ENCODE peak calls at places on chromosome 16, in nine cellular contexts. H, I, L, A, W, S, M, E and F are unnamed samples.

GRCh38 chr16:72380283-72380682 is 208.3 kb upstream of the PMFBP1 start:
- DNase-seq in H (no peak), I (no peak), L (no peak), A (no peak), W (no peak), S (no peak), M (no peak), E (no peak), F (no peak)

GRCh38 chr16:88815227-88815626 is 3.5 kb upstream of the APRT start:
- DNase-seq in H (no peak), I (no peak), L (no peak), A (no peak), W (no peak), S (no peak), M (no peak), E (no peak), F (no peak)

GRCh38 chr16:66325977-66326376 is 40.5 kb upstream of the CDH5 start:
- DNase-seq in H (no peak), I (no peak), L (no peak), A (no peak), W (no peak), S (no peak), M (no peak), E (no peak), F (no peak)

GRCh38 chr16:85015481-85016177 is 4.3 kb upstream of the ZDHHC7 start:
- DNase-seq in H (no peak), I (no peak), L (no peak), A (no peak), W (no peak), S (no peak), M (no peak), E (no peak), F (peak)

GRCh38 chr16:89037261-89038152 is 56.1 kb upstream of the ACSF3 start:
- DNase-seq in H (peak), I (no peak), L (peak), A (peak), W (peak), S (no peak), M (no peak), E (peak), F (peak)

GRCh38 chr16:27222499-27223225 is 19.3 kb downstream of the KDM8 start:
- DNase-seq in H (no peak), I (peak), L (no peak), A (peak), W (peak), S (no peak), M (no peak), E (no peak), F (peak)

GRCh38 chr16:35686595-35686994 is 2227.2 kb downstream of the TP53TG3F start:
- DNase-seq in H (no peak), I (no peak), L (no peak), A (no peak), W (no peak), S (no peak), M (no peak), E (no peak), F (no peak)

GRCh38 chr16:27430512-27430911 is 28.5 kb downstream of the IL21R start:
- DNase-seq in H (no peak), I (no peak), L (peak), A (no peak), W (no peak), S (no peak), M (no peak), E (no peak), F (no peak)

GRCh38 chr16:89115216-89115949 is 21.7 kb downstream of the ACSF3 start:
- DNase-seq in H (peak), I (no peak), L (peak), A (peak), W (peak), S (no peak), M (peak), E (peak), F (no peak)

GRCh38 chr16:50244140-50244503 is 22.2 kb upstream of the ADCY7 start:
- DNase-seq in H (peak), I (no peak), L (no peak), A (peak), W (no peak), S (no peak), M (no peak), E (no peak), F (peak)

GRCh38 chr16:19400709-19401108 is 17.0 kb upstream of the TMC5 start:
- DNase-seq in H (no peak), I (no peak), L (no peak), A (no peak), W (no peak), S (no peak), M (no peak), E (no peak), F (no peak)

GRCh38 chr16:86826931-86827330 is 248.6 kb downstream of the FOXL1 start:
- DNase-seq in H (no peak), I (no peak), L (no peak), A (peak), W (no peak), S (no peak), M (no peak), E (no peak), F (peak)

GRCh38 chr16:88014201-88014781 is 63.1 kb downstream of the BANP start:
- DNase-seq in H (peak), I (no peak), L (no peak), A (peak), W (no peak), S (peak), M (no peak), E (no peak), F (no peak)

GRCh38 chr16:76634847-76635697 is 357.9 kb downstream of the CNTNAP4 start:
- DNase-seq in H (no peak), I (no peak), L (no peak), A (no peak), W (no peak), S (no peak), M (no peak), E (peak), F (no peak)

GRCh38 chr16:89323120-89323960 is 105.8 kb downstream of the ZNF778 start:
- DNase-seq in H (no peak), I (no peak), L (peak), A (no peak), W (no peak), S (no peak), M (no peak), E (no peak), F (no peak)

GRCh38 chr16:31699601-31700000 is 171.9 kb downstream of the AHSP start:
- DNase-seq in H (no peak), I (no peak), L (no peak), A (no peak), W (no peak), S (no peak), M (no peak), E (no peak), F (no peak)

GRCh38 chr16:85910073-85910853 is 11.3 kb downstream of the IRF8 start:
- DNase-seq in H (no peak), I (no peak), L (no peak), A (no peak), W (no peak), S (no peak), M (no peak), E (no peak), F (no peak)

GRCh38 chr16:77584205-77584859 is 138.0 kb upstream of the NUDT7 start:
- DNase-seq in H (peak), I (no peak), L (peak), A (peak), W (peak), S (peak), M (peak), E (peak), F (peak)

GRCh38 chr16:76573281-76573680 is 296.1 kb downstream of the CNTNAP4 start:
- DNase-seq in H (no peak), I (no peak), L (no peak), A (no peak), W (no peak), S (no peak), M (no peak), E (no peak), F (no peak)

GRCh38 chr16:4537376-4538066 is 1.1 kb downstream of the CDIP1 start:
- DNase-seq in H (no peak), I (no peak), L (peak), A (no peak), W (no peak), S (no peak), M (no peak), E (peak), F (no peak)

GRCh38 chr16:56294599-56294998 is 103.3 kb downstream of the GNAO1 start:
- DNase-seq in H (peak), I (peak), L (no peak), A (peak), W (no peak), S (peak), M (no peak), E (no peak), F (peak)

GRCh38 chr16:88649195-88649923 is 1.5 kb downstream of the CYBA start:
- DNase-seq in H (no peak), I (no peak), L (peak), A (no peak), W (no peak), S (no peak), M (no peak), E (no peak), F (no peak)

GRCh38 chr16:84874553-84874952 is 54.8 kb downstream of the CRISPLD2 start:
- DNase-seq in H (no peak), I (no peak), L (no peak), A (no peak), W (no peak), S (no peak), M (no peak), E (no peak), F (peak)

GRCh38 chr16:46916980-46917379 is 32.8 kb downstream of the GPT2 start:
- DNase-seq in H (no peak), I (no peak), L (no peak), A (no peak), W (no peak), S (no peak), M (no peak), E (no peak), F (no peak)

DNA sequence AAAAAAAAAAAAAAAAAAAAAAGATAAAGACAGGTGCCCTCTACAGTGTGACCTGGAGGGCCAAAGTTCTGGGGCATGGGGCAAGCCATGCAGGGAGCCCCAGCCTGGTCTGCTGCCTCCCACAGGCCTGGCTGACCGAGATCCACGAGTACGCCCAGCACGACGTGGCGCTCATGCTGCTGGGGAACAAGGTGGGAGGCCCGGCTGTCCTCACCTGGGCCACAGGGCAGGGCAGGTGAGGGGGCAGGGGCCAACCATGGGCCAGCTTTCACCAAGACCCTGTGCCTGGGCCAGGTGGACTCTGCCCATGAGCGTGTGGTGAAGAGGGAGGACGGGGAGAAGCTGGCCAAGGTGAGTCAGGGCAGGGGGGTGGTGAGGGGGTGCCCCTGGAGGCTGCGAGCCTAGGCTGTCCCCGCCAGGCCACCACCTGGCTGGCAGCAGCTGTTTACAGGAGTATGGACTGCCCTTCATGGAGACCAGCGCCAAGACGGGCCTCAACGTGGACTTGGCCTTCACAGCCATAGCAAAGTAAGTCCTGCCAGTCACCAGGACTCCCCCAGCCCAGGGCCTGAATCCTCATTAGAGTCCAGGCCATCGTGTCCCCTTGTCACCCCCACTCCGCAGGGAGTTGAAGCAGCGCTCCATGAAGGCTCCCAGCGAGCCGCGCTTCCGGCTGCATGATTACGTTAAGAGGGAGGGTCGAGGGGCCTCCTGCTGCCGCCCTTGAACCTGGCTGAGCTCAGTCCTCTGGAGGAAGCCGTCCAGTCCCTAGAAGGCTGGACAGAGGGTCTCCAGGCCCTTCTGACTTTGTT is 2.7 kb upstream of the TRAF7 start:
- DNase-seq in H (no peak), I (no peak), L (peak), A (peak), W (peak), S (no peak), M (no peak), E (no peak), F (no peak)
- TF ChIP-seq CTCF in H (no peak), I (no peak), L (no peak), A (no peak), W (no peak), S (no peak), M (no peak), E (no peak), F (no peak)

GRCh38 chr16:70703041-70703834 is 17.4 kb upstream of the MTSS2 start:
- DNase-seq in H (peak), I (peak), L (peak), A (peak), W (peak), S (peak), M (no peak), E (peak), F (peak)
- TF ChIP-seq CTCF in H (peak), I (peak), L (no peak), A (peak), W (no peak), S (peak), M (no peak), E (peak), F (peak)

GRCh38 chr16:74700206-74701040 is at the start of gene MLKL:
- DNase-seq in H (peak), I (no peak), L (peak), A (peak), W (peak), S (no peak), M (peak), E (peak), F (peak)
- TF ChIP-seq CTCF in H (peak), I (no peak), L (no peak), A (no peak), W (no peak), S (no peak), M (no peak), E (no peak), F (peak)

DNA sequence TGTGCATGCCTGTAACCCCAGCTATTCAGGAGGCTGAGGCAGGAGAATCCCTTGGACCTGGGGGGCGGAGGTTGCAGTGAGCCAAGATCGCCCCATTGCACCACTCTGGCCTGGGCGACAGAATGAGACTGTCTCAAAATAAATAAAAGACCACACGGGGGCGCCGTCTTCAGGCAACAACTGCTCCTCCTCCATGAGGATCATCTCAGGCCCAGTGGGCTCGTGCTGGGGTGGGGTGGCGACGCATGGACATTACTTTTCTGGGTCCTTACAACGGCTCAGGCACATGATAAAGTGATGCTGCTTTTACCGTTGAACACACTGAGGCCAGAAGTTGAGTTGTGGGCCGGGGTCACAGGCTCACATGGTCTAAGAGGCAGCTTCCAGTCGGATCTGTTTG is 56.2 kb downstream of the PRMT7 start:
- DNase-seq in H (peak), I (no peak), L (no peak), A (no peak), W (no peak), S (no peak), M (no peak), E (no peak), F (peak)
- TF ChIP-seq CTCF in H (peak), I (peak), L (peak), A (peak), W (no peak), S (peak), M (no peak), E (peak), F (peak)

DNA sequence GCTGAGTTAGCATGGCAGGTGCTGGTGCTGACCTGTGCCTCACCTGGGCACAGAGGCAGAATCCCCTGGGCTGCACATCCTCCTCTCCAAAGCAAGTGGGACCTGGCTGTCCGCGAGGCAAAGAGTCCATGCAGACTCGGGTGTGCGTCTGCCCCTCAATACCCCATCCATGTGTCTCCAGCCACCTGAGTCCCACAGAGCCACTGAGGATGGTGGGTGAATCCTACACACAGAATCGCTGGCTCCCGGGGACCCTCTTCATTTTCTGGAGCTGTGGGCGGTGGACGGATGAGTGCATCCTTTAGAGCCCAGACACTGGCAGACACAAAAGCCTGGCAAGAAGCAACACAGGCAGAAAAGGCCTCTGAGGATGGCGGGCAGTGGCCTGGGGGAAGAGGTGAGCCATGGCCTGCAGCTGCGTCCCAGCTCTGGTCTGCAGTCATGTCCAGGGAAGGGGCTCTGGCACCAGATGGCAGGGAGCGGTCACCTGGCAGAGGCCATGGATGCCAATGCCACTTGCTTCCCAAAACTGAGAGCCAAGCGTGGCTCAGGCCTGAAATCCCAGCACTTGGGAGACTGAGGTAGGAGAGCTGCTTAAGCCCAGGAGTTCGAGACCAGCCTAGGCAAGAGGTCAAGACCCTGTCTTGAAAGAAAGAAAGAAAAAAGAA is 29.9 kb downstream of the AXIN1 start:
- DNase-seq in H (no peak), I (no peak), L (no peak), A (no peak), W (no peak), S (no peak), M (no peak), E (no peak), F (no peak)
- TF ChIP-seq CTCF in H (no peak), I (no peak), L (no peak), A (no peak), W (no peak), S (no peak), M (no peak), E (no peak), F (no peak)

GRCh38 chr16:80704751-80705150 is 99.6 kb downstream of the CDYL2 start:
- DNase-seq in H (no peak), I (no peak), L (no peak), A (no peak), W (no peak), S (no peak), M (no peak), E (no peak), F (no peak)

GRCh38 chr16:80703391-80704071 is 100.9 kb downstream of the CDYL2 start:
- DNase-seq in H (no peak), I (no peak), L (no peak), A (no peak), W (no peak), S (no peak), M (peak), E (no peak), F (no peak)

GRCh38 chr16:80707686-80708085 is 96.7 kb downstream of the CDYL2 start:
- DNase-seq in H (no peak), I (no peak), L (no peak), A (no peak), W (no peak), S (no peak), M (no peak), E (no peak), F (no peak)

GRCh38 chr16:80708823-80709222 is 95.6 kb downstream of the CDYL2 start:
- DNase-seq in H (no peak), I (no peak), L (no peak), A (no peak), W (no peak), S (no peak), M (no peak), E (no peak), F (no peak)

DNA sequence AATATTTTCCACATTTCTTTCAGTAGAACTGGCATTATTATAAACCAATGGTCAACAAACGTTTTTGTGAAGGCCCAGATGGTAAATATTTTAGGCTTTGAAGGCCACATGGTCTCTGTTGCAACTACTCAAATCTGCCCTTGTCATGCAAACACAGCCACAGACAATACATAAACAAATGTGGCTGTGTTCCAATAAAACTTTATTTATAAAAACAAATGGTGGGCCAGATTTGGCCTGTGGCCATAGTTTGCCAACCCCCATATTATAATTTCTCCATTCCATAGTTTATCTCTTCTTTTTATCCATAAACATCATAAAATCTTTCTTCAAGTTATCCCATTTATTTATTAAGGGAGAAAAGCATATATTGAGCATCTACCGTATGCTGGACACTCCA is 98.8 kb downstream of the CDYL2 start:
- DNase-seq in H (no peak), I (no peak), L (no peak), A (no peak), W (no peak), S (no peak), M (no peak), E (no peak), F (no peak)
- TF ChIP-seq CTCF in H (no peak), I (no peak), L (no peak), A (no peak), W (no peak), S (no peak), M (no peak), E (no peak), F (no peak)

DNA sequence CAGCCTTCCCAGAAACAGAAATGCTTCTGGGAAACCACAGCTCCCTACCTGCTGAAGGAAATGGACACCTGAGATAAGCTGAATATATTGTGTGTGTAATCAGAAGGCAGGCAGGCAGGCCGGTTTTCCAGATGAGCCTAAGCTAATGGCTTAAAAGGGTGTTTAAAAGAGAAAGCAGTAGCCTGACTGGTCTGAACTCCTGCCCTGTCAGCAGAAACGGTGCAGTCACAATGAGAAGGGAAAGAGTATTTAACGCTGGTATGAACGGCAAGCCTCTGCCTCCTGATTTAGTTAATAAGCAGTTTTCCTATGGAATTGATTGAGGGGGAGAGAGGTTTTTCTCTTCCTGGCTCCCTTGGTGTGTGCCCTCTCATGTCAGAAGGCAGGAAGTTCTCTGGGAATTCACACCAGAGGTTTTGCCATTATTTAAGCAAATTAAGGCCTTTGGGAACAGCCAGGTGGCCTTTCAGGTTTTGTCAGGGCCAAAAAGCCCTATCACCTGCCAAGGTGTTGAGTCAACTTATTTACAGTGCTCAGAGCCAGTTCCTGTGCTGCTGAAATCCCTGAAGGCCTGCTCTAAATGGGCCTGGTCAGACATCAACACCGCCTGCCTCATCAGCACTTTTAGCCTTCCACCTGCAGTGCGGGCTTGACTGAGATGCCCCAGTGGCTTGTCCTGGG is 41.6 kb downstream of the CDH1 start:
- DNase-seq in H (no peak), I (no peak), L (no peak), A (no peak), W (no peak), S (no peak), M (peak), E (no peak), F (no peak)
- TF ChIP-seq CTCF in H (no peak), I (no peak), L (no peak), A (no peak), W (no peak), S (no peak), M (no peak), E (no peak), F (no peak)

DNA sequence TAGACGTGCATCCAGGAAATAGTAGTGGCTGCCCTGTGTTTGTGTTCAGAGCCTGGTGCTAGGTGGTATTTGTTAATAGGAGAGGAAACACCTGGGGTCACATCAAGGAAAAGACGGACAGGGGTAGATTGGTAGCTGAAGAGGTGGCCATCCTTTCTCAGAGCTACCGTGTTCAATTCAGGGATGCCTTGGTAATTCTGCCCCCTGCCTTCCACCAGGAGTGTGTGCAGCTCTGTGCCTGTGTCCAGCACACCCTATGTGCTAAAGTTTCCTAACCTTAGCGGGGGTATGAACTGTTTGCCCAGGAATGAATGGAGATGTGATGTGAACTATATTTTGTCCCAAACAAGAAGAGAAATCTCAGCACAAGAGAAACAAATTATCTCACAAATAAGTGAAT is 174.1 kb upstream of the MPHOSPH6 start:
- DNase-seq in H (no peak), I (no peak), L (no peak), A (no peak), W (no peak), S (no peak), M (no peak), E (no peak), F (no peak)
- TF ChIP-seq CTCF in H (peak), I (no peak), L (peak), A (peak), W (peak), S (peak), M (peak), E (peak), F (no peak)